ENCODE peak calls at places on chromosomes 6 and 20, in four cellular contexts. C is T follicular helper cell, Z is HTR-8/SVneo, D is stomach. V is an unnamed sample.

GRCh38 chr6:10968776-10969175 is 75.3 kb downstream of the ELOVL2 start:
- DNase-seq in Z (no peak), C (no peak), D (no peak), V (no peak)

GRCh38 chr6:123001540-123001939 is 5.5 kb downstream of the CLVS2 start:
- DNase-seq in Z (no peak), D (no peak), C (no peak), V (no peak)

GRCh38 chr6:160439751-160440150 is 91.6 kb downstream of the SLC22A3 start:
- DNase-seq in Z (no peak), C (no peak), D (no peak), V (no peak)

GRCh38 chr20:20635006-20635405 is 77.4 kb downstream of the RALGAPA2 start:
- DNase-seq in Z (no peak), C (no peak), D (no peak), V (no peak)

GRCh38 chr20:2879148-2879547 is 5.9 kb downstream of the PTPRA start:
- DNase-seq in Z (no peak), C (no peak), D (no peak), V (no peak)

GRCh38 chr20:2734899-2735298 is 42.3 kb downstream of the EBF4 start:
- DNase-seq in D (no peak), C (no peak), Z (no peak), V (no peak)

GRCh38 chr20:48864738-48865318 is 37.0 kb upstream of the PREX1 start:
- DNase-seq in Z (no peak), C (no peak), D (no peak), V (no peak)

GRCh38 chr6:42493914-42494539 is 42.3 kb upstream of the TRERF1 start:
- DNase-seq in D (no peak), C (no peak), Z (no peak), V (no peak)